ENCODE peak calls at places on chromosomes 4 and X, in six cellular contexts. One of them, this sample, is unnamed.

GRCh38 chr4:48315728-48316630 is 25.4 kb upstream of the SLAIN2 start:
- DNase-seq in tibial artery: no peak
- DNase-seq in amniotic stem cell: peak; percentile 34
- DNase-seq in kidney: no peak
- DNase-seq in activated CD4-positive, alpha-beta T cell treated with anti-CD3 and anti-CD28 coated beads, Interleukin-2, amount 50 U/mL, for 24 hours: no peak
- DNase-seq in CMK: no peak
- DNase-seq in this sample: peak; percentile 80

GRCh38 chrX:140050906-140051305 is 85.6 kb upstream of the CXorf66 start:
- DNase-seq in tibial artery: no peak
- DNase-seq in amniotic stem cell: no peak
- DNase-seq in kidney: no peak
- DNase-seq in activated CD4-positive, alpha-beta T cell treated with anti-CD3 and anti-CD28 coated beads, Interleukin-2, amount 50 U/mL, for 24 hours: no peak
- DNase-seq in CMK: no peak
- DNase-seq in this sample: peak; percentile 8

GRCh38 chr4:180527993-180528392 is 1715.2 kb upstream of the TENM3 start:
- DNase-seq in tibial artery: no peak
- DNase-seq in amniotic stem cell: no peak
- DNase-seq in kidney: no peak
- DNase-seq in activated CD4-positive, alpha-beta T cell treated with anti-CD3 and anti-CD28 coated beads, Interleukin-2, amount 50 U/mL, for 24 hours: no peak
- DNase-seq in CMK: no peak
- DNase-seq in this sample: no peak

GRCh38 chrX:110123331-110123782 is 120.4 kb downstream of the TMEM164 start:
- DNase-seq in tibial artery: no peak
- DNase-seq in amniotic stem cell: no peak
- DNase-seq in kidney: no peak
- DNase-seq in activated CD4-positive, alpha-beta T cell treated with anti-CD3 and anti-CD28 coated beads, Interleukin-2, amount 50 U/mL, for 24 hours: no peak
- DNase-seq in CMK: no peak
- DNase-seq in this sample: peak; percentile 58

GRCh38 chr4:39526810-39527295 is 386 bp downstream of the UGDH start:
- DNase-seq in tibial artery: no peak
- DNase-seq in amniotic stem cell: no peak
- DNase-seq in kidney: no peak
- DNase-seq in activated CD4-positive, alpha-beta T cell treated with anti-CD3 and anti-CD28 coated beads, Interleukin-2, amount 50 U/mL, for 24 hours: peak; percentile 16
- DNase-seq in CMK: peak; percentile 7
- DNase-seq in this sample: no peak

GRCh38 chr4:8836664-8837171 is 34.9 kb downstream of the HMX1 start:
- DNase-seq in tibial artery: peak; percentile 7
- DNase-seq in amniotic stem cell: no peak
- DNase-seq in kidney: peak; percentile 30
- DNase-seq in activated CD4-positive, alpha-beta T cell treated with anti-CD3 and anti-CD28 coated beads, Interleukin-2, amount 50 U/mL, for 24 hours: no peak
- DNase-seq in CMK: no peak
- DNase-seq in this sample: no peak

GRCh38 chr4:81021526-81021944 is 9.0 kb upstream of the BMP3 start:
- DNase-seq in tibial artery: no peak
- DNase-seq in amniotic stem cell: no peak
- DNase-seq in kidney: no peak
- DNase-seq in activated CD4-positive, alpha-beta T cell treated with anti-CD3 and anti-CD28 coated beads, Interleukin-2, amount 50 U/mL, for 24 hours: no peak
- DNase-seq in CMK: no peak
- DNase-seq in this sample: no peak

GRCh38 chr4:17957689-17958088 is 63.9 kb downstream of the LCORL start:
- DNase-seq in tibial artery: no peak
- DNase-seq in amniotic stem cell: no peak
- DNase-seq in kidney: no peak
- DNase-seq in activated CD4-positive, alpha-beta T cell treated with anti-CD3 and anti-CD28 coated beads, Interleukin-2, amount 50 U/mL, for 24 hours: no peak
- DNase-seq in CMK: no peak
- DNase-seq in this sample: no peak

GRCh38 chr4:74418063-74418670 is 26.8 kb upstream of the AREG start:
- DNase-seq in tibial artery: no peak
- DNase-seq in amniotic stem cell: no peak
- DNase-seq in kidney: no peak
- DNase-seq in activated CD4-positive, alpha-beta T cell treated with anti-CD3 and anti-CD28 coated beads, Interleukin-2, amount 50 U/mL, for 24 hours: no peak
- DNase-seq in CMK: no peak
- DNase-seq in this sample: peak; percentile 94

GRCh38 chr4:25377572-25377882 is 464 bp downstream of the ANAPC4 start:
- DNase-seq in tibial artery: no peak
- DNase-seq in amniotic stem cell: no peak
- DNase-seq in kidney: no peak
- DNase-seq in activated CD4-positive, alpha-beta T cell treated with anti-CD3 and anti-CD28 coated beads, Interleukin-2, amount 50 U/mL, for 24 hours: no peak
- DNase-seq in CMK: peak; percentile 12
- DNase-seq in this sample: no peak

GRCh38 chr4:88012652-88013051 is 5.2 kb downstream of the PKD2 start:
- DNase-seq in tibial artery: no peak
- DNase-seq in amniotic stem cell: no peak
- DNase-seq in kidney: no peak
- DNase-seq in activated CD4-positive, alpha-beta T cell treated with anti-CD3 and anti-CD28 coated beads, Interleukin-2, amount 50 U/mL, for 24 hours: no peak
- DNase-seq in CMK: no peak
- DNase-seq in this sample: no peak

GRCh38 chrX:23246001-23246400 is 88.6 kb upstream of the PTCHD1 start:
- DNase-seq in tibial artery: no peak
- DNase-seq in amniotic stem cell: no peak
- DNase-seq in kidney: no peak
- DNase-seq in activated CD4-positive, alpha-beta T cell treated with anti-CD3 and anti-CD28 coated beads, Interleukin-2, amount 50 U/mL, for 24 hours: no peak
- DNase-seq in CMK: no peak
- DNase-seq in this sample: no peak

GRCh38 chr4:142365386-142365785 is 480.7 kb downstream of the INPP4B start:
- DNase-seq in tibial artery: no peak
- DNase-seq in amniotic stem cell: no peak
- DNase-seq in kidney: no peak
- DNase-seq in activated CD4-positive, alpha-beta T cell treated with anti-CD3 and anti-CD28 coated beads, Interleukin-2, amount 50 U/mL, for 24 hours: no peak
- DNase-seq in CMK: no peak
- DNase-seq in this sample: no peak

GRCh38 chrX:127577884-127578283 is 474.3 kb downstream of the ACTRT1 start:
- DNase-seq in tibial artery: no peak
- DNase-seq in amniotic stem cell: no peak
- DNase-seq in kidney: no peak
- DNase-seq in activated CD4-positive, alpha-beta T cell treated with anti-CD3 and anti-CD28 coated beads, Interleukin-2, amount 50 U/mL, for 24 hours: no peak
- DNase-seq in CMK: no peak
- DNase-seq in this sample: no peak

GRCh38 chr4:100422911-100423310 is 94.9 kb downstream of the EMCN start:
- DNase-seq in tibial artery: no peak
- DNase-seq in amniotic stem cell: no peak
- DNase-seq in kidney: no peak
- DNase-seq in activated CD4-positive, alpha-beta T cell treated with anti-CD3 and anti-CD28 coated beads, Interleukin-2, amount 50 U/mL, for 24 hours: no peak
- DNase-seq in CMK: no peak
- DNase-seq in this sample: peak; percentile 31

GRCh38 chr4:140014284-140014683 is 139.7 kb downstream of the MAML3 start:
- DNase-seq in tibial artery: no peak
- DNase-seq in amniotic stem cell: no peak
- DNase-seq in kidney: no peak
- DNase-seq in activated CD4-positive, alpha-beta T cell treated with anti-CD3 and anti-CD28 coated beads, Interleukin-2, amount 50 U/mL, for 24 hours: no peak
- DNase-seq in CMK: no peak
- DNase-seq in this sample: peak; percentile 74

GRCh38 chrX:69046996-69047490 is 118.2 kb downstream of the PJA1 start:
- DNase-seq in tibial artery: no peak
- DNase-seq in amniotic stem cell: no peak
- DNase-seq in kidney: no peak
- DNase-seq in activated CD4-positive, alpha-beta T cell treated with anti-CD3 and anti-CD28 coated beads, Interleukin-2, amount 50 U/mL, for 24 hours: no peak
- DNase-seq in CMK: no peak
- DNase-seq in this sample: no peak

GRCh38 chrX:23554304-23554703 is 113.0 kb upstream of the PRDX4 start:
- DNase-seq in tibial artery: no peak
- DNase-seq in amniotic stem cell: no peak
- DNase-seq in kidney: no peak
- DNase-seq in activated CD4-positive, alpha-beta T cell treated with anti-CD3 and anti-CD28 coated beads, Interleukin-2, amount 50 U/mL, for 24 hours: no peak
- DNase-seq in CMK: no peak
- DNase-seq in this sample: peak; percentile 69

GRCh38 chr4:110487873-110488272 is 11.9 kb downstream of the ENPEP start:
- DNase-seq in tibial artery: no peak
- DNase-seq in amniotic stem cell: no peak
- DNase-seq in kidney: no peak
- DNase-seq in activated CD4-positive, alpha-beta T cell treated with anti-CD3 and anti-CD28 coated beads, Interleukin-2, amount 50 U/mL, for 24 hours: no peak
- DNase-seq in CMK: no peak
- DNase-seq in this sample: peak; percentile 23

GRCh38 chr4:38387348-38387747 is 276.7 kb upstream of the KLF3 start:
- DNase-seq in tibial artery: peak; percentile 88
- DNase-seq in amniotic stem cell: no peak
- DNase-seq in kidney: no peak
- DNase-seq in activated CD4-positive, alpha-beta T cell treated with anti-CD3 and anti-CD28 coated beads, Interleukin-2, amount 50 U/mL, for 24 hours: no peak
- DNase-seq in CMK: no peak
- DNase-seq in this sample: peak; percentile 97

GRCh38 chrX:132489256-132490085 is 633 bp upstream of the MBNL3 start:
- DNase-seq in tibial artery: peak; percentile 45
- DNase-seq in amniotic stem cell: no peak
- DNase-seq in kidney: peak; percentile 91
- DNase-seq in activated CD4-positive, alpha-beta T cell treated with anti-CD3 and anti-CD28 coated beads, Interleukin-2, amount 50 U/mL, for 24 hours: no peak
- DNase-seq in CMK: no peak
- DNase-seq in this sample: peak; percentile 66